ENCODE peak calls at places on chromosomes 11 and 22, in eight cellular contexts. One of them, this sample, is unnamed.

GRCh38 chr11:115623021-115623451 is 118.8 kb upstream of the CADM1 start:
- DNase-seq in GM13977: no peak
- DNase-seq in COR-L47: no peak
- DNase-seq in HT1080: peak; percentile 93
- DNase-seq in kidney glomerular epithelial cell: peak; percentile 79
- DNase-seq in stimulated activated CD8-positive, alpha-beta memory T cell treated with anti-CD3 and anti-CD28 coated beads, Interleukin-2, amount 100 ng/mL, for 48 hours: no peak
- DNase-seq in stimulated activated CD4-positive, alpha-beta T cell treated with anti-CD3 and anti-CD28 coated beads, Interleukin-12 subunit alpha, Interleukin-12 subunit beta, amount 100 ng/mL, for 24 hours: no peak
- DNase-seq in C1 segment of cervical spinal cord: no peak
- DNase-seq in this sample: no peak

GRCh38 chr11:67032830-67033555 is 10.1 kb downstream of the SYT12 start:
- DNase-seq in HT1080: peak; percentile 88
- DNase-seq in kidney glomerular epithelial cell: peak; percentile 76
- DNase-seq in C1 segment of cervical spinal cord: peak; percentile 19
- DNase-seq in stimulated activated CD8-positive, alpha-beta memory T cell treated with anti-CD3 and anti-CD28 coated beads, Interleukin-2, amount 100 ng/mL, for 48 hours: no peak
- DNase-seq in COR-L47: no peak
- DNase-seq in stimulated activated CD4-positive, alpha-beta T cell treated with anti-CD3 and anti-CD28 coated beads, Interleukin-12 subunit alpha, Interleukin-12 subunit beta, amount 100 ng/mL, for 24 hours: no peak
- DNase-seq in GM13977: no peak
- DNase-seq in this sample: no peak

GRCh38 chr11:73651661-73652045 is 5.3 kb downstream of the PLEKHB1 start:
- DNase-seq in GM13977: no peak
- DNase-seq in stimulated activated CD8-positive, alpha-beta memory T cell treated with anti-CD3 and anti-CD28 coated beads, Interleukin-2, amount 100 ng/mL, for 48 hours: no peak
- DNase-seq in kidney glomerular epithelial cell: no peak
- DNase-seq in stimulated activated CD4-positive, alpha-beta T cell treated with anti-CD3 and anti-CD28 coated beads, Interleukin-12 subunit alpha, Interleukin-12 subunit beta, amount 100 ng/mL, for 24 hours: no peak
- DNase-seq in HT1080: no peak
- DNase-seq in C1 segment of cervical spinal cord: no peak
- DNase-seq in COR-L47: no peak
- DNase-seq in this sample: peak; percentile 31

GRCh38 chr11:206516-207212 is 535 bp downstream of the BET1L start:
- DNase-seq in C1 segment of cervical spinal cord: no peak
- DNase-seq in HT1080: no peak
- DNase-seq in GM13977: no peak
- DNase-seq in stimulated activated CD4-positive, alpha-beta T cell treated with anti-CD3 and anti-CD28 coated beads, Interleukin-12 subunit alpha, Interleukin-12 subunit beta, amount 100 ng/mL, for 24 hours: no peak
- DNase-seq in COR-L47: no peak
- DNase-seq in kidney glomerular epithelial cell: no peak
- DNase-seq in stimulated activated CD8-positive, alpha-beta memory T cell treated with anti-CD3 and anti-CD28 coated beads, Interleukin-2, amount 100 ng/mL, for 48 hours: no peak
- DNase-seq in this sample: no peak

GRCh38 chr11:123231777-123232176 is 36.7 kb upstream of the CLMP start:
- DNase-seq in stimulated activated CD8-positive, alpha-beta memory T cell treated with anti-CD3 and anti-CD28 coated beads, Interleukin-2, amount 100 ng/mL, for 48 hours: no peak
- DNase-seq in stimulated activated CD4-positive, alpha-beta T cell treated with anti-CD3 and anti-CD28 coated beads, Interleukin-12 subunit alpha, Interleukin-12 subunit beta, amount 100 ng/mL, for 24 hours: no peak
- DNase-seq in COR-L47: no peak
- DNase-seq in GM13977: no peak
- DNase-seq in kidney glomerular epithelial cell: no peak
- DNase-seq in HT1080: no peak
- DNase-seq in C1 segment of cervical spinal cord: no peak
- DNase-seq in this sample: no peak

GRCh38 chr22:27684856-27685255 is 116.7 kb downstream of the MN1 start:
- DNase-seq in COR-L47: no peak
- DNase-seq in stimulated activated CD8-positive, alpha-beta memory T cell treated with anti-CD3 and anti-CD28 coated beads, Interleukin-2, amount 100 ng/mL, for 48 hours: no peak
- DNase-seq in GM13977: no peak
- DNase-seq in HT1080: no peak
- DNase-seq in stimulated activated CD4-positive, alpha-beta T cell treated with anti-CD3 and anti-CD28 coated beads, Interleukin-12 subunit alpha, Interleukin-12 subunit beta, amount 100 ng/mL, for 24 hours: no peak
- DNase-seq in kidney glomerular epithelial cell: no peak
- DNase-seq in C1 segment of cervical spinal cord: no peak
- DNase-seq in this sample: no peak

GRCh38 chr11:44568706-44569473 is 3.4 kb downstream of the CD82 start:
- DNase-seq in COR-L47: no peak
- DNase-seq in stimulated activated CD8-positive, alpha-beta memory T cell treated with anti-CD3 and anti-CD28 coated beads, Interleukin-2, amount 100 ng/mL, for 48 hours: peak; percentile 82
- DNase-seq in C1 segment of cervical spinal cord: peak; percentile 41
- DNase-seq in HT1080: peak; percentile 97
- DNase-seq in stimulated activated CD4-positive, alpha-beta T cell treated with anti-CD3 and anti-CD28 coated beads, Interleukin-12 subunit alpha, Interleukin-12 subunit beta, amount 100 ng/mL, for 24 hours: peak; percentile 87
- DNase-seq in GM13977: peak; percentile 74
- DNase-seq in kidney glomerular epithelial cell: peak; percentile 86
- DNase-seq in this sample: peak; percentile 72

GRCh38 chr11:6457581-6458320 is 16.0 kb downstream of the TRIM3 start:
- DNase-seq in GM13977: no peak
- DNase-seq in COR-L47: no peak
- DNase-seq in kidney glomerular epithelial cell: no peak
- DNase-seq in C1 segment of cervical spinal cord: no peak
- DNase-seq in stimulated activated CD4-positive, alpha-beta T cell treated with anti-CD3 and anti-CD28 coated beads, Interleukin-12 subunit alpha, Interleukin-12 subunit beta, amount 100 ng/mL, for 24 hours: no peak
- DNase-seq in stimulated activated CD8-positive, alpha-beta memory T cell treated with anti-CD3 and anti-CD28 coated beads, Interleukin-2, amount 100 ng/mL, for 48 hours: no peak
- DNase-seq in HT1080: no peak
- DNase-seq in this sample: no peak

GRCh38 chr11:5643585-5643984 is 18.8 kb downstream of the TRIM34 start:
- DNase-seq in kidney glomerular epithelial cell: no peak
- DNase-seq in COR-L47: no peak
- DNase-seq in stimulated activated CD4-positive, alpha-beta T cell treated with anti-CD3 and anti-CD28 coated beads, Interleukin-12 subunit alpha, Interleukin-12 subunit beta, amount 100 ng/mL, for 24 hours: no peak
- DNase-seq in HT1080: no peak
- DNase-seq in stimulated activated CD8-positive, alpha-beta memory T cell treated with anti-CD3 and anti-CD28 coated beads, Interleukin-2, amount 100 ng/mL, for 48 hours: no peak
- DNase-seq in C1 segment of cervical spinal cord: no peak
- DNase-seq in GM13977: no peak
- DNase-seq in this sample: no peak

GRCh38 chr11:2122222-2122906 is 16.8 kb downstream of the IGF2 start:
- DNase-seq in stimulated activated CD8-positive, alpha-beta memory T cell treated with anti-CD3 and anti-CD28 coated beads, Interleukin-2, amount 100 ng/mL, for 48 hours: no peak
- DNase-seq in C1 segment of cervical spinal cord: no peak
- DNase-seq in HT1080: no peak
- DNase-seq in COR-L47: no peak
- DNase-seq in stimulated activated CD4-positive, alpha-beta T cell treated with anti-CD3 and anti-CD28 coated beads, Interleukin-12 subunit alpha, Interleukin-12 subunit beta, amount 100 ng/mL, for 24 hours: no peak
- DNase-seq in kidney glomerular epithelial cell: no peak
- DNase-seq in GM13977: no peak
- DNase-seq in this sample: no peak

GRCh38 chr11:119121008-119121810 is at the start of gene HINFP:
- DNase-seq in kidney glomerular epithelial cell: peak; percentile 94
- DNase-seq in C1 segment of cervical spinal cord: peak; percentile 99
- DNase-seq in stimulated activated CD4-positive, alpha-beta T cell treated with anti-CD3 and anti-CD28 coated beads, Interleukin-12 subunit alpha, Interleukin-12 subunit beta, amount 100 ng/mL, for 24 hours: peak; percentile 100
- DNase-seq in GM13977: peak; percentile 97
- DNase-seq in stimulated activated CD8-positive, alpha-beta memory T cell treated with anti-CD3 and anti-CD28 coated beads, Interleukin-2, amount 100 ng/mL, for 48 hours: peak; percentile 100
- DNase-seq in COR-L47: peak; percentile 99
- DNase-seq in HT1080: peak; percentile 99
- DNase-seq in this sample: peak; percentile 99

GRCh38 chr11:17547051-17547577 is at the start of gene OTOG:
- DNase-seq in HT1080: no peak
- DNase-seq in stimulated activated CD8-positive, alpha-beta memory T cell treated with anti-CD3 and anti-CD28 coated beads, Interleukin-2, amount 100 ng/mL, for 48 hours: no peak
- DNase-seq in C1 segment of cervical spinal cord: no peak
- DNase-seq in GM13977: no peak
- DNase-seq in kidney glomerular epithelial cell: no peak
- DNase-seq in COR-L47: peak; percentile 81
- DNase-seq in stimulated activated CD4-positive, alpha-beta T cell treated with anti-CD3 and anti-CD28 coated beads, Interleukin-12 subunit alpha, Interleukin-12 subunit beta, amount 100 ng/mL, for 24 hours: no peak
- DNase-seq in this sample: no peak

GRCh38 chr22:45968003-45968650 is 8.8 kb downstream of the WNT7B start:
- DNase-seq in kidney glomerular epithelial cell: no peak
- DNase-seq in COR-L47: no peak
- DNase-seq in HT1080: peak; percentile 89
- DNase-seq in stimulated activated CD8-positive, alpha-beta memory T cell treated with anti-CD3 and anti-CD28 coated beads, Interleukin-2, amount 100 ng/mL, for 48 hours: no peak
- DNase-seq in GM13977: no peak
- DNase-seq in stimulated activated CD4-positive, alpha-beta T cell treated with anti-CD3 and anti-CD28 coated beads, Interleukin-12 subunit alpha, Interleukin-12 subunit beta, amount 100 ng/mL, for 24 hours: no peak
- DNase-seq in C1 segment of cervical spinal cord: no peak
- DNase-seq in this sample: no peak